ENCODE peak calls at places on chromosomes 12 and 14, in five cellular contexts. F is lower lobe of right lung, W is psoas muscle, M is A549, P is tibial artery. B is an unnamed sample.

GRCh38 chr14:96501383-96501745 is 818 bp upstream of the PAPOLA start:
- DNase-seq in F (no peak), W (no peak), M (no peak), P (no peak), B (no peak)

GRCh38 chr12:120584343-120585149 is 3.3 kb upstream of the POP5 start:
- DNase-seq in F (peak; percentile 65), W (peak; percentile 73), M (peak; percentile 29), P (peak; percentile 75), B (peak; percentile 43)

GRCh38 chr14:74667758-74668157 is 45.1 kb downstream of the AREL1 start:
- DNase-seq in F (no peak), W (no peak), M (no peak), P (no peak), B (no peak)

GRCh38 chr14:70156602-70157001 is 32.1 kb downstream of the SLC8A3 start:
- DNase-seq in F (no peak), W (peak; percentile 81), M (no peak), P (no peak), B (no peak)

GRCh38 chr12:52401526-52401925 is 4.6 kb downstream of the KRT82 start:
- DNase-seq in F (no peak), W (peak; percentile 5), M (no peak), P (no peak), B (no peak)

GRCh38 chr14:65224799-65225198 is 122.5 kb upstream of the MAX start:
- DNase-seq in F (no peak), W (no peak), M (no peak), P (peak; percentile 51), B (no peak)

GRCh38 chr14:65927871-65928270 is 515.3 kb downstream of the FUT8 start:
- DNase-seq in F (no peak), W (no peak), M (no peak), P (no peak), B (no peak)

GRCh38 chr12:180445-180844 is 33.5 kb downstream of the SLC6A12 start:
- DNase-seq in F (peak; percentile 69), W (no peak), M (no peak), P (peak; percentile 75), B (peak; percentile 77)

GRCh38 chr14:64706552-64707193 is 2.4 kb downstream of the PLEKHG3 start:
- DNase-seq in F (no peak), W (no peak), M (no peak), P (peak; percentile 77), B (no peak)

GRCh38 chr12:5003025-5003666 is 40.5 kb upstream of the KCNA5 start:
- DNase-seq in F (peak; percentile 61), W (peak; percentile 75), M (peak; percentile 57), P (peak; percentile 73), B (peak; percentile 45)

GRCh38 chr12:91685917-91686316 is 459.7 kb downstream of the BTG1 start:
- DNase-seq in F (no peak), W (no peak), M (peak; percentile 10), P (no peak), B (no peak)

GRCh38 chr12:109255377-109255776 is 53.7 kb downstream of the FOXN4 start:
- DNase-seq in F (no peak), W (no peak), M (no peak), P (no peak), B (no peak)

GRCh38 chr14:103629503-103630121 is 601 bp downstream of the KLC1 start:
- DNase-seq in F (peak; percentile 68), W (peak; percentile 80), M (peak; percentile 43), P (peak; percentile 84), B (peak; percentile 91)

GRCh38 chr12:42539696-42540095 is 49.9 kb downstream of the PRICKLE1 start:
- DNase-seq in F (no peak), W (no peak), M (no peak), P (no peak), B (no peak)

GRCh38 chr14:54207991-54208520 is 188.8 kb upstream of the CDKN3 start:
- DNase-seq in F (no peak), W (no peak), M (no peak), P (no peak), B (no peak)

GRCh38 chr12:42780671-42781070 is 191.1 kb upstream of the PRICKLE1 start:
- DNase-seq in F (no peak), W (no peak), M (no peak), P (no peak), B (no peak)

GRCh38 chr12:25502071-25502555 is 51.0 kb downstream of the LMNTD1 start:
- DNase-seq in F (no peak), W (no peak), M (no peak), P (no peak), B (no peak)

GRCh38 chr14:20487402-20487742 is 18.0 kb upstream of the RNASE10 start:
- DNase-seq in F (no peak), W (no peak), M (no peak), P (no peak), B (no peak)

DNA sequence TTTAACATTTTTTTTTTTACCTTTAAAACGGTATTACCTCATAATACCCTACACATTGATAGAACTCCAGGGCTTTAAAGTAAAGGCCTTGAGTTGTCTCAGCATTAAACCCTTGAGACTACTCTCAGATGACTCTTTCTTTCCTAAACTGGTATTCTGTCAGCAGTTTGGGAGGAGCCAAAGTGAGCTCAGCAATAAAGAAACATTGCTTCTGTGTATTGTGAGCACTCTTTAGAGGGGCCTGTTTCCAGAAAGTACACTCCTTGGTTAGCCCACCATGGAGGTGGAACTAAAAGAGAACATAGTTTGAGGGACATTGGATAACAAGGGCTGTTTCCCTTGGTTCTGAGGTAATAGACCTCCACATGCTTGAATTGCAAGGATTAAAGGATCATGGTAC is 20.4 kb downstream of the MAP3K12 start:
- DNase-seq in F (no peak), W (no peak), M (no peak), P (no peak), B (no peak)
- H3K27ac ChIP-seq in F (no peak overlapping the region), W (peak overlapping the region; percentile 62), M (no peak overlapping the region), P (peak overlapping the region; percentile 23), B (no peak overlapping the region)

GRCh38 chr14:50800032-50800431 is 30.9 kb downstream of the NIN start:
- DNase-seq in F (no peak), W (no peak), M (no peak), P (no peak), B (no peak)
- H3K4me1 ChIP-seq in F (peaks cover 6% of the 10 kb centered on the region), W (peaks cover 32% of the 10 kb centered on the region), M (peaks cover 34% of the 10 kb centered on the region), P (peaks cover 12% of the 10 kb centered on the region), B (peaks cover 22% of the 10 kb centered on the region)

GRCh38 chr12:123936471-123936870 is 36.2 kb downstream of the CCDC92 start:
- DNase-seq in F (no peak), W (no peak), M (no peak), P (no peak), B (no peak)
- TF ChIP-seq CTCF in F (no peak), W (no peak), M (no peak), P (no peak), B (no peak)

GRCh38 chr12:93366427-93366826 is 11.3 kb upstream of the NUDT4 start:
- DNase-seq in F (no peak), W (no peak), M (no peak), P (no peak), B (no peak)
- H3K27ac ChIP-seq in F (no peak overlapping the region), W (peak overlapping the region; percentile 54), M (no peak overlapping the region), P (no peak overlapping the region), B (no peak overlapping the region)

DNA sequence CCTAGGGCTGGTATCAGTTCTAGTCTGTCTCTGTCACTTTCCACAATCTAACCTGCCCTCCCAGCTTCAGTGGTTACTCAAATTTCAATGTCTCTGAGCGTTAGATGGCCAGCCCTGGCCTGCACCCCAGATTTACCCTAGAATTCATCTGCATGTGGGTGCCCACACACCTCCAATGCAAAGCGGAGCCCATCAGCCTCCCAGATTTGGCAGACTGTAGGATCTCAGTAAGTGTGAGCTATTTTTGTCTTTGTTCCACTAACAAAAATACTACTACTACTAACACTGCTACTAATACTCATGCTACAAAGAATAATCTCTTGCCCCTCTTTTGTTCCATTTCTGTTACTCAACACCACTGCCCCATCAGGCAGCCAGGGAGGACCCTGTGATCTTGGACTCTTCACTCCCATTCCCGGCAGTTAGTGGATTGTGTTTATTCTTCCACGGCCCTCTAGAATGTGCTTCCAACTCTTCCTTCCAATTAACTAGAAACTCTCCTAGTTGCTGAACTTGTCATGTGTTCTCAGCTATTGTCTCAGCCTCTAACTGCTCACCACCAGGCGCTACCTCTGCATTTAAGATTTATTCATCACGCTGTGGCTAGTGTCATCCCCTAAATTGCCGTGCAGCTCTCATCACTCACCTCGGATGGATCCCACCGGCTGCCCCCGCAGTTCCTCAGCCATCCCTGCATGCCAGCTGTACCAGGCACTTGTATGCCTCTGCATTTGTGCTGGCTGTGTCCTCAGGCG is 150.7 kb upstream of the HIF1A start:
- DNase-seq in F (no peak), W (no peak), M (no peak), P (no peak), B (no peak)
- H3K4me1 ChIP-seq in F (peaks cover 38% of the 10 kb centered on the region), W (peaks cover 30% of the 10 kb centered on the region), M (peaks cover 46% of the 10 kb centered on the region), P (peaks cover 51% of the 10 kb centered on the region), B (peaks cover 14% of the 10 kb centered on the region)

DNA sequence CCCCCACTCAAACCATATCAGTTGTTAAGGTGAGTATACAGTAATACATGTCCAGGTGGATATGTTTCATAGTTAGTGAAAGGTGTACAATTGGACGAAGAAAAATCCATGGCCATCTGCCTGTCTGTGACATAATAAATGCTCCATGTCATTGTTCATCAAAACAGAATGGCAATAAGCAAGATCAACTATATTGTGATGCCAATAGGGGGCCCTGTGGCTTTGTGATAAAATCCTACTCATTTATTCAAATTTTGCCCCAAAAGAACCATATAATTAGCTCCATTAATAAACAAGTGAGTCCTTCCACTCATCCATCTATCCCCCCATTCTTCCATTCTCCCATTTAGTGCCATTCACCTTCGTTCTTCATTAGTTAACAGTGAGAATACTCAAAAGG is 102.0 kb downstream of the MGST1 start:
- DNase-seq in F (no peak), W (no peak), M (no peak), P (no peak), B (no peak)
- TF ChIP-seq CTCF in F (no peak), W (no peak), M (no peak), P (no peak), B (no peak)

GRCh38 chr12:77065361-77066204 is at the start of gene E2F7:
- DNase-seq in F (peak; percentile 88), W (peak; percentile 89), M (peak; percentile 96), P (peak; percentile 89), B (peak; percentile 90)
- H3K27ac ChIP-seq in F (peak within 1 kb of the TSS; percentile 22), W (no peak within 1 kb of the TSS), M (peak within 1 kb of the TSS; percentile 83), P (peak within 1 kb of the TSS; percentile 31), B (peak within 1 kb of the TSS; percentile 13)

DNA sequence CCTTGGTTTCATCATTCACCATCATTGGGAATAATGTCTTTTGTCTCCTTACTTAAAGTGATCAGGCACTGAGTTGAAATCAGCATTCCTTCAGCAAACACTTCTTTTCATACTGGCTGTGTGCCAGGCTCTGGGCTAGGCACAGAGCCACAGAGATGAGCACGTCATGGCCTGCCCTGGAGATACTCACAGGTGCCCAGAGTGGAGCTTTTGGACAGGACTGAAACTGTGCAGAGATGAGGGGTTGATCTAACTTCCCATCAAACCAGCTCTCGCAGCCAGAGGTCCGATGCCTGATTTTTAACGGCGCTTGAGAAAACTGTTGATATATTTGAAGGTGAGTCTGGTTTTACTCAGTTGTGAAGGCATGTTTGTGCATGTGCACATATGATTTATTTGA is 43.1 kb downstream of the CACNA1C start:
- DNase-seq in F (no peak), W (no peak), M (no peak), P (no peak), B (no peak)
- H3K4me1 ChIP-seq in F (peaks cover 10% of the 10 kb centered on the region), W (no peaks in the 10 kb centered on the region), M (no peaks in the 10 kb centered on the region), P (peaks cover 75% of the 10 kb centered on the region), B (no peaks in the 10 kb centered on the region)